ENCODE peak calls at places on chromosome 15, in six cellular contexts. P, N, O, H, R and D are unnamed samples.

GRCh38 chr15:65058394-65059368 is 9.1 kb downstream of the RASL12 start:
- DNase-seq in P (no peak), O (no peak), H (no peak), R (no peak), N (no peak), D (no peak)

GRCh38 chr15:97566957-97567356 is 393.5 kb upstream of the ARRDC4 start:
- DNase-seq in P (no peak), O (no peak), H (no peak), N (no peak), R (no peak), D (peak)

GRCh38 chr15:95715919-95716318 is 614.6 kb upstream of the NR2F2 start:
- DNase-seq in H (no peak), R (no peak), O (no peak), N (no peak), P (no peak), D (no peak)

GRCh38 chr15:64561997-64562396 is 101.6 kb downstream of the ZNF609 start:
- DNase-seq in N (no peak), H (no peak), P (no peak), O (no peak), R (no peak), D (no peak)

GRCh38 chr15:69852482-69853275 is 245.0 kb downstream of the TLE3 start:
- DNase-seq in P (no peak), R (no peak), H (no peak), O (no peak), N (no peak), D (no peak)

GRCh38 chr15:63672775-63673174 is 75.6 kb downstream of the FBXL22 start:
- DNase-seq in P (no peak), N (no peak), R (no peak), H (no peak), O (no peak), D (no peak)

GRCh38 chr15:79474252-79474651 is 42.1 kb downstream of the MINAR1 start:
- DNase-seq in R (no peak), P (no peak), N (no peak), H (no peak), O (no peak), D (no peak)

GRCh38 chr15:62850318-62850717 is 192.2 kb upstream of the TPM1 start:
- DNase-seq in R (no peak), P (no peak), H (no peak), O (no peak), N (peak), D (peak)

GRCh38 chr15:80264031-80264430 is 12.0 kb upstream of the CTXND1 start:
- DNase-seq in H (no peak), O (no peak), P (no peak), N (no peak), R (no peak), D (no peak)

GRCh38 chr15:73722425-73722824 is 30.7 kb downstream of the INSYN1 start:
- DNase-seq in H (no peak), R (no peak), N (no peak), P (no peak), O (no peak), D (no peak)

GRCh38 chr15:33068007-33068441 is 126.5 kb downstream of the FMN1 start:
- DNase-seq in H (no peak), N (peak), P (peak), R (peak), O (peak), D (peak)

GRCh38 chr15:49697121-49697520 is 76.3 kb downstream of the DTWD1 start:
- DNase-seq in N (no peak), P (no peak), R (no peak), H (no peak), O (no peak), D (no peak)

GRCh38 chr15:70837476-70837875 is 16.5 kb downstream of the LARP6 start:
- DNase-seq in H (no peak), R (no peak), N (no peak), O (no peak), P (no peak), D (no peak)

GRCh38 chr15:41848595-41848994 is 9.9 kb downstream of the PLA2G4B start:
- DNase-seq in H (no peak), O (no peak), R (no peak), P (no peak), N (no peak), D (no peak)

GRCh38 chr15:67066041-67067021 is 929 bp downstream of the SMAD3 start:
- DNase-seq in N (peak), R (no peak), O (no peak), P (no peak), H (no peak), D (peak)

GRCh38 chr15:75098371-75098770 is 75.0 kb downstream of the PPCDC start:
- DNase-seq in N (no peak), P (no peak), H (no peak), R (no peak), O (no peak), D (no peak)

GRCh38 chr15:55267401-55268053 is 22.1 kb downstream of the RAB27A start:
- DNase-seq in H (no peak), N (peak), R (peak), P (no peak), O (peak), D (no peak)

GRCh38 chr15:36161781-36162212 is 417.6 kb upstream of the CDIN1 start:
- DNase-seq in O (no peak), N (peak), P (no peak), R (no peak), H (no peak), D (no peak)

GRCh38 chr15:69703495-69704187 is 251.0 kb downstream of the RPLP1 start:
- DNase-seq in P (no peak), N (no peak), R (no peak), O (no peak), H (no peak), D (no peak)